ENCODE peak calls at places on chromosomes 11 and 22, in four cellular contexts. One of them, this sample, is unnamed. For H3K9me3, the result is how much of the 10 kb centered on the place peaks cover.

GRCh38 chr11:47908198-47908597 is 60.0 kb upstream of the NUP160 start:
- DNase-seq in ascending aorta: no peak
- DNase-seq in tibial nerve: no peak
- DNase-seq in AG04450: no peak
- DNase-seq in this sample: no peak

GRCh38 chr11:12827929-12828812 is 153.9 kb downstream of the TEAD1 start:
- DNase-seq in ascending aorta: no peak
- DNase-seq in AG04450: no peak
- DNase-seq in tibial nerve: no peak
- DNase-seq in this sample: no peak

GRCh38 chr22:32905400-32905799 is 103.9 kb downstream of the TIMP3 start:
- DNase-seq in ascending aorta: no peak
- DNase-seq in tibial nerve: no peak
- DNase-seq in AG04450: no peak
- DNase-seq in this sample: no peak

GRCh38 chr22:20015971-20016733 is 471 bp downstream of the ARVCF start:
- DNase-seq in tibial nerve: no peak
- DNase-seq in ascending aorta: no peak
- DNase-seq in AG04450: no peak
- DNase-seq in this sample: no peak

GRCh38 chr11:2537896-2538855 is 93.4 kb downstream of the KCNQ1 start:
- DNase-seq in AG04450: no peak
- DNase-seq in ascending aorta: peak
- DNase-seq in tibial nerve: no peak
- DNase-seq in this sample: no peak

GRCh38 chr11:75525433-75526191 is at the start of gene GDPD5:
- DNase-seq in tibial nerve: peak
- DNase-seq in AG04450: no peak
- DNase-seq in ascending aorta: peak
- DNase-seq in this sample: peak

GRCh38 chr11:65290448-65291165 is 24.1 kb upstream of the CDC42EP2 start:
- DNase-seq in AG04450: peak
- DNase-seq in ascending aorta: peak
- DNase-seq in tibial nerve: peak
- DNase-seq in this sample: no peak

GRCh38 chr22:45446216-45446615 is 32.7 kb downstream of the RIBC2 start:
- DNase-seq in tibial nerve: no peak
- DNase-seq in AG04450: no peak
- DNase-seq in ascending aorta: no peak
- DNase-seq in this sample: no peak

GRCh38 chr11:90364527-90364926 is 141.7 kb upstream of the CHORDC1 start:
- DNase-seq in tibial nerve: no peak
- DNase-seq in AG04450: no peak
- DNase-seq in ascending aorta: no peak
- DNase-seq in this sample: no peak

GRCh38 chr22:48270731-48271130 is 1508.3 kb downstream of the TBC1D22A start:
- DNase-seq in AG04450: no peak
- DNase-seq in ascending aorta: no peak
- DNase-seq in tibial nerve: no peak
- DNase-seq in this sample: no peak
- H3K9me3 ChIP-seq in AG04450: half or more
- H3K9me3 ChIP-seq in ascending aorta: under half
- H3K9me3 ChIP-seq in tibial nerve: under half
- H3K9me3 ChIP-seq in this sample: under half

GRCh38 chr22:47296405-47297260 is 534.2 kb downstream of the TBC1D22A start:
- DNase-seq in ascending aorta: peak
- DNase-seq in AG04450: no peak
- DNase-seq in tibial nerve: no peak
- DNase-seq in this sample: no peak

GRCh38 chr22:47299879-47300697 is 537.6 kb downstream of the TBC1D22A start:
- DNase-seq in tibial nerve: no peak
- DNase-seq in ascending aorta: peak
- DNase-seq in AG04450: no peak
- DNase-seq in this sample: no peak

GRCh38 chr22:47297261-47298016 is 535.0 kb downstream of the TBC1D22A start:
- DNase-seq in ascending aorta: peak
- DNase-seq in AG04450: no peak
- DNase-seq in tibial nerve: no peak
- DNase-seq in this sample: no peak

GRCh38 chr22:47299211-47299878 is 536.9 kb downstream of the TBC1D22A start:
- DNase-seq in ascending aorta: peak
- DNase-seq in AG04450: no peak
- DNase-seq in tibial nerve: no peak
- DNase-seq in this sample: no peak

GRCh38 chr22:47298017-47298820 is 535.8 kb downstream of the TBC1D22A start:
- DNase-seq in ascending aorta: no peak
- DNase-seq in AG04450: no peak
- DNase-seq in tibial nerve: no peak
- DNase-seq in this sample: no peak
- H3K9me3 ChIP-seq in ascending aorta: under half
- H3K9me3 ChIP-seq in AG04450: under half
- H3K9me3 ChIP-seq in tibial nerve: under half
- H3K9me3 ChIP-seq in this sample: under half

DNA sequence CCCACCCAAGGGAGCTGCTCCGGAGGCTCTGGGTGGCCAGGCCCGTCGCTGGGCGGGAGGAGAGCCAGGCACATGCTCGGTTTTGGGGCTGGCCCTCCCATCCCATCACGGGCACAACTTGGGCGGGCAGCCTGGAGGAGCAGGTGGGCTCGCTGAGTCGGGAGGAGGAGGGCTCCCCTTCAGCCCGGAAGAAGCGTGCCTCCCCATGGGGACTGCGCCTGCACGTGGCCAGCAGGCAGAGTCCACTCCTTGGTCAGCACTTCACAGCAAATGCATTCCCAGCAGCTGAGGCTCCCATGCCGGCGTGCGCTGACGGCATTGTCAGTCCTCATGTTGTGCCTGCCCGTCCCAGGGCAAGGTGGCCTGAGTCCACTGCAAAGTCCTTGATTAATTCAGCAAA is 1281.7 kb downstream of the BRD1 start:
- DNase-seq in tibial nerve: no peak
- DNase-seq in AG04450: no peak
- DNase-seq in ascending aorta: no peak
- DNase-seq in this sample: no peak
- H3K9me3 ChIP-seq in tibial nerve: under half
- H3K9me3 ChIP-seq in AG04450: half or more
- H3K9me3 ChIP-seq in ascending aorta: under half
- H3K9me3 ChIP-seq in this sample: under half

DNA sequence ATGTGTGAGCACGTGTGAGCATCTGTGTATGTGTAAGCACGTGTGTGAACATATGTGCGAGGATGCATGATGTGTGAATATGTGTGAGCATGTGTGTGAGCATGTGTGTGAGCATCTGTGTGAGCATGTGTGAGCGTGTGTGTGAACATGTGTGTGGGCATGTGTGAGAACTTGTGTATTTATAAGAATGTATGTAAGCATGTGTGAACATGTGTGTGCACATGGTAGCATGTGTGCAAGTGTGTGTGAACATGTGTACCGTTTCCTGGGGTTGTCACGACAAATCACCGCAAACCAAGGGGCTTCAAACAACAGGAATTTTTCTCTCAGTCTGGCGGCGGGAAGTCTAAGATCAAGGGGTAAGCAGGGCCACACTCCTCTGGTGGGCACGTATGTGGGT is 238.3 kb downstream of the CTTN start:
- DNase-seq in ascending aorta: no peak
- DNase-seq in AG04450: no peak
- DNase-seq in tibial nerve: no peak
- DNase-seq in this sample: no peak
- H3K9me3 ChIP-seq in ascending aorta: under half
- H3K9me3 ChIP-seq in AG04450: half or more
- H3K9me3 ChIP-seq in tibial nerve: under half
- H3K9me3 ChIP-seq in this sample: under half

GRCh38 chr22:48429621-48430020 is 1398.1 kb downstream of the BRD1 start:
- DNase-seq in tibial nerve: no peak
- DNase-seq in AG04450: no peak
- DNase-seq in ascending aorta: peak
- DNase-seq in this sample: no peak

GRCh38 chr22:48426466-48427380 is 1401.0 kb downstream of the BRD1 start:
- DNase-seq in ascending aorta: peak
- DNase-seq in AG04450: no peak
- DNase-seq in tibial nerve: no peak
- DNase-seq in this sample: no peak

GRCh38 chr22:48428556-48429371 is 1398.9 kb downstream of the BRD1 start:
- DNase-seq in ascending aorta: no peak
- DNase-seq in AG04450: no peak
- DNase-seq in tibial nerve: no peak
- DNase-seq in this sample: no peak

GRCh38 chr22:48425091-48425506 is 1402.6 kb downstream of the BRD1 start:
- DNase-seq in tibial nerve: no peak
- DNase-seq in ascending aorta: peak
- DNase-seq in AG04450: no peak
- DNase-seq in this sample: no peak

GRCh38 chr22:48427731-48428211 is 1399.9 kb downstream of the BRD1 start:
- DNase-seq in tibial nerve: no peak
- DNase-seq in AG04450: no peak
- DNase-seq in ascending aorta: peak
- DNase-seq in this sample: no peak
- H3K9me3 ChIP-seq in tibial nerve: under half
- H3K9me3 ChIP-seq in AG04450: half or more
- H3K9me3 ChIP-seq in ascending aorta: under half
- H3K9me3 ChIP-seq in this sample: under half

GRCh38 chr22:25922141-25922540 is 180.2 kb downstream of the MYO18B start:
- DNase-seq in ascending aorta: no peak
- DNase-seq in tibial nerve: no peak
- DNase-seq in AG04450: no peak
- DNase-seq in this sample: no peak

GRCh38 chr22:25928038-25928437 is 186.1 kb downstream of the MYO18B start:
- DNase-seq in tibial nerve: no peak
- DNase-seq in AG04450: no peak
- DNase-seq in ascending aorta: no peak
- DNase-seq in this sample: no peak

GRCh38 chr22:25929479-25929878 is 187.5 kb downstream of the MYO18B start:
- DNase-seq in AG04450: no peak
- DNase-seq in ascending aorta: no peak
- DNase-seq in tibial nerve: no peak
- DNase-seq in this sample: no peak

GRCh38 chr22:25919452-25919851 is 177.5 kb downstream of the MYO18B start:
- DNase-seq in tibial nerve: no peak
- DNase-seq in ascending aorta: no peak
- DNase-seq in AG04450: no peak
- DNase-seq in this sample: no peak

GRCh38 chr22:25923952-25924351 is 182.0 kb downstream of the MYO18B start:
- DNase-seq in tibial nerve: no peak
- DNase-seq in AG04450: no peak
- DNase-seq in ascending aorta: no peak
- DNase-seq in this sample: no peak
- H3K9me3 ChIP-seq in tibial nerve: under half
- H3K9me3 ChIP-seq in AG04450: under half
- H3K9me3 ChIP-seq in ascending aorta: under half
- H3K9me3 ChIP-seq in this sample: under half

DNA sequence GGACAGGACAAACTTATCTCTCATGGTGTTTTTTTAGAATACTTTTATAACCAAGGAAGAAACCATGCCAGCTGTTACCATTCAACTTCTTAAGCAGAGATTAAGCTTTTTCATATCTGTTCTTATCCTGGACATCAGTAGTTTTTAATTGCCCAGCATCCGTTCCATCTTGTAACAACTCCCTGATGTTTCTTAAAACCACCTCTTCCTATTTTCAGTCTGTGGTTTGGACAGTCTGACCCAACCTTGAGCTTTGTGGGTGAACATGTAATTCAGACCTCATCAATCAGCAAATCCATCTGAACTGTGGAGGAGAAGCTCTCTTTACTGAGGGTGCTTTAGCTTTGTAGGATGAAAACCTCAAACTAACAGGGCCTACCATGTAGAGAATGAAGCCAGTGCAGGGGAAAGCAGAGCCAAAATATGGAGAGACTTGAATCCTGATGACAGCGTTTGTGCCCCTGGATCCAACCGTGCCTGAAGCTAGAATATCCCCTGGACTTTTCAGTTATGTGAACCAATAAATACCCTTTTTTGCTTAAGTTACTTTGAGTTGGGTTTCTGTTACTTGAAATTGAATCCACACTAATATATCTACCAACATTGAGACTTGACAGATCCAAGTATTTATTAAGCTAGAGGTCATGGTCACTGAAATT is 9.4 kb downstream of the TUG1 start:
- DNase-seq in tibial nerve: no peak
- DNase-seq in ascending aorta: no peak
- DNase-seq in AG04450: no peak
- DNase-seq in this sample: no peak
- H3K9me3 ChIP-seq in tibial nerve: under half
- H3K9me3 ChIP-seq in ascending aorta: half or more
- H3K9me3 ChIP-seq in AG04450: under half
- H3K9me3 ChIP-seq in this sample: under half

GRCh38 chr11:37394236-37394870 is 796.3 kb upstream of the RAG2 start:
- DNase-seq in AG04450: no peak
- DNase-seq in tibial nerve: no peak
- DNase-seq in ascending aorta: no peak
- DNase-seq in this sample: no peak
- H3K9me3 ChIP-seq in AG04450: under half
- H3K9me3 ChIP-seq in tibial nerve: under half
- H3K9me3 ChIP-seq in ascending aorta: under half
- H3K9me3 ChIP-seq in this sample: under half

GRCh38 chr22:11325767-11326166 is 4202.2 kb upstream of the OR11H1 start:
- DNase-seq in AG04450: no peak
- DNase-seq in ascending aorta: no peak
- DNase-seq in tibial nerve: no peak
- DNase-seq in this sample: no peak
- H3K9me3 ChIP-seq in AG04450: under half
- H3K9me3 ChIP-seq in ascending aorta: under half
- H3K9me3 ChIP-seq in tibial nerve: under half
- H3K9me3 ChIP-seq in this sample: under half